ENCODE peak calls at places on chromosome 14, in seven cellular contexts. K, R, Q, C, U, W and D are unnamed samples.

GRCh38 chr14:97218713-97219355 is 421.7 kb downstream of the VRK1 start:
- DNase-seq in K (peak), R (no peak), Q (no peak), C (no peak), U (no peak), W (no peak), D (no peak)

GRCh38 chr14:72736791-72737559 is 156.9 kb downstream of the DPF3 start:
- DNase-seq in K (no peak), R (no peak), Q (peak), C (no peak), U (peak), W (no peak), D (no peak)

GRCh38 chr14:87368751-87369150 is 624.2 kb downstream of the GALC start:
- DNase-seq in K (no peak), R (no peak), Q (no peak), C (no peak), U (no peak), W (no peak), D (no peak)

GRCh38 chr14:59912443-59912842 is 7.5 kb upstream of the LRRC9 start:
- DNase-seq in K (no peak), R (no peak), Q (no peak), C (no peak), U (no peak), W (no peak), D (no peak)

GRCh38 chr14:51848120-51848519 is 12.3 kb upstream of the GNG2 start:
- DNase-seq in K (no peak), R (no peak), Q (no peak), C (no peak), U (peak), W (no peak), D (peak)

GRCh38 chr14:96038920-96039632 is at the start of gene C14orf132:
- DNase-seq in K (peak), R (peak), Q (peak), C (peak), U (peak), W (peak), D (peak)

GRCh38 chr14:32203928-32204357 is 874 bp upstream of the RNU6-8 start:
- DNase-seq in K (peak), R (no peak), Q (peak), C (no peak), U (peak), W (no peak), D (no peak)

GRCh38 chr14:24332094-24332983 is 2.5 kb downstream of the ADCY4 start:
- DNase-seq in K (peak), R (no peak), Q (peak), C (peak), U (peak), W (peak), D (peak)

GRCh38 chr14:39102265-39102968 is 618 bp downstream of the SEC23A start:
- DNase-seq in K (no peak), R (no peak), Q (peak), C (no peak), U (peak), W (no peak), D (peak)

GRCh38 chr14:36942522-36943245 is 229.7 kb downstream of the SLC25A21 start:
- DNase-seq in K (no peak), R (no peak), Q (no peak), C (no peak), U (no peak), W (no peak), D (peak)

GRCh38 chr14:99065551-99065950 is 206.4 kb downstream of the BCL11B start:
- DNase-seq in K (no peak), R (no peak), Q (no peak), C (no peak), U (no peak), W (no peak), D (no peak)

GRCh38 chr14:73237786-73238261 is 518 bp downstream of the PAPLN start:
- DNase-seq in K (no peak), R (no peak), Q (no peak), C (no peak), U (no peak), W (peak), D (no peak)

GRCh38 chr14:36522347-36522971 is 2.4 kb upstream of the NKX2-1 start:
- DNase-seq in K (no peak), R (no peak), Q (no peak), C (no peak), U (no peak), W (peak), D (no peak)

GRCh38 chr14:70904376-70904775 is 2.9 kb upstream of the PCNX1 start:
- DNase-seq in K (no peak), R (no peak), Q (no peak), C (no peak), U (no peak), W (no peak), D (no peak)

GRCh38 chr14:102830474-102831045 is 53.3 kb downstream of the TRAF3 start:
- DNase-seq in K (no peak), R (no peak), Q (no peak), C (no peak), U (no peak), W (no peak), D (no peak)

GRCh38 chr14:67620217-67620789 is 583 bp downstream of the ARG2 start:
- DNase-seq in K (peak), R (peak), Q (peak), C (no peak), U (peak), W (no peak), D (no peak)

GRCh38 chr14:52363001-52363704 is 49.0 kb downstream of the PTGER2 start:
- DNase-seq in K (no peak), R (no peak), Q (no peak), C (no peak), U (no peak), W (no peak), D (peak)

GRCh38 chr14:96086574-96087077 is 47.5 kb downstream of the C14orf132 start:
- DNase-seq in K (no peak), R (no peak), Q (no peak), C (no peak), U (peak), W (no peak), D (peak)

GRCh38 chr14:29521526-29522137 is 406.0 kb downstream of the PRKD1 start:
- DNase-seq in K (no peak), R (no peak), Q (no peak), C (no peak), U (no peak), W (no peak), D (peak)

GRCh38 chr14:67963960-67964359 is 144.4 kb downstream of the RAD51B start:
- DNase-seq in K (no peak), R (no peak), Q (no peak), C (no peak), U (no peak), W (no peak), D (no peak)

GRCh38 chr14:64966976-64967375 is 5.2 kb downstream of the RAB15 start:
- DNase-seq in K (no peak), R (no peak), Q (no peak), C (no peak), U (no peak), W (no peak), D (no peak)